ENCODE peak calls at places on chromosomes 16 and 17, in nine cellular contexts. M is effector memory CD4-positive, alpha-beta T cell; P is left ventricle myocardium inferior; S is transverse colon; B is heart left ventricle; T is tibial nerve; H is pancreas; R is CD8-positive, alpha-beta T cell; Q is endothelial cell of umbilical vein. O is an unnamed sample. For H3K4me1, the result is how much of the 10 kb centered on the place peaks cover.

GRCh38 chr16:28098171-28098958 is 34.9 kb upstream of the GSG1L start:
- DNase-seq in M (no peak), P (no peak), S (no peak), B (no peak), T (no peak), H (no peak), R (no peak), Q (no peak), O (no peak)

GRCh38 chr17:47279062-47279801 is 25.6 kb downstream of the ITGB3 start:
- DNase-seq in M (no peak), P (peak), S (peak), B (peak), T (peak), H (no peak), R (no peak), Q (peak), O (peak)

GRCh38 chr16:56269824-56270684 is 78.8 kb downstream of the GNAO1 start:
- DNase-seq in M (no peak), P (no peak), S (peak), B (peak), T (no peak), H (no peak), R (no peak), Q (no peak), O (peak)

GRCh38 chr16:5032748-5033167 is 977 bp downstream of the NAGPA start:
- DNase-seq in M (no peak), P (no peak), S (peak), B (no peak), T (no peak), H (no peak), R (no peak), Q (peak), O (no peak)

GRCh38 chr17:42165751-42166150 is 11.0 kb upstream of the RAB5C start:
- DNase-seq in M (no peak), P (no peak), S (no peak), B (no peak), T (no peak), H (no peak), R (no peak), Q (no peak), O (no peak)

GRCh38 chr17:36089888-36090836 is at the start of gene CCL3:
- DNase-seq in M (no peak), P (no peak), S (peak), B (peak), T (no peak), H (no peak), R (peak), Q (no peak), O (no peak)

GRCh38 chr17:14304876-14305636 is 4.2 kb downstream of the HS3ST3B1 start:
- DNase-seq in M (no peak), P (no peak), S (no peak), B (no peak), T (no peak), H (no peak), R (no peak), Q (no peak), O (no peak)

GRCh38 chr17:59392973-59393679 is 61.7 kb downstream of the YPEL2 start:
- DNase-seq in M (no peak), P (no peak), S (no peak), B (no peak), T (no peak), H (no peak), R (no peak), Q (no peak), O (no peak)

GRCh38 chr17:21211825-21212479 is 2.0 kb downstream of the TMEM11 start:
- DNase-seq in M (no peak), P (no peak), S (peak), B (no peak), T (no peak), H (no peak), R (no peak), Q (no peak), O (no peak)

GRCh38 chr17:75073618-75074047 is 14.1 kb upstream of the SLC16A5 start:
- DNase-seq in M (no peak), P (no peak), S (peak), B (no peak), T (no peak), H (no peak), R (no peak), Q (no peak), O (no peak)

GRCh38 chr17:82930924-82931695 is 91.3 kb upstream of the ZNF750 start:
- DNase-seq in M (no peak), P (peak), S (peak), B (no peak), T (no peak), H (peak), R (no peak), Q (no peak), O (no peak)

GRCh38 chr16:83530293-83530692 is 277.5 kb upstream of the HSBP1 start:
- DNase-seq in M (no peak), P (no peak), S (no peak), B (no peak), T (no peak), H (no peak), R (no peak), Q (no peak), O (no peak)

GRCh38 chr16:53881371-53881770 is 177.4 kb downstream of the FTO start:
- DNase-seq in M (no peak), P (no peak), S (no peak), B (no peak), T (no peak), H (peak), R (no peak), Q (no peak), O (no peak)

GRCh38 chr16:11670171-11671131 is 2.2 kb downstream of the SNN start:
- DNase-seq in M (no peak), P (no peak), S (no peak), B (no peak), T (no peak), H (peak), R (no peak), Q (no peak), O (no peak)

GRCh38 chr16:8798174-8798527 is 512 bp downstream of the PMM2 start:
- DNase-seq in M (no peak), P (no peak), S (no peak), B (no peak), T (no peak), H (no peak), R (no peak), Q (no peak), O (no peak)

DNA sequence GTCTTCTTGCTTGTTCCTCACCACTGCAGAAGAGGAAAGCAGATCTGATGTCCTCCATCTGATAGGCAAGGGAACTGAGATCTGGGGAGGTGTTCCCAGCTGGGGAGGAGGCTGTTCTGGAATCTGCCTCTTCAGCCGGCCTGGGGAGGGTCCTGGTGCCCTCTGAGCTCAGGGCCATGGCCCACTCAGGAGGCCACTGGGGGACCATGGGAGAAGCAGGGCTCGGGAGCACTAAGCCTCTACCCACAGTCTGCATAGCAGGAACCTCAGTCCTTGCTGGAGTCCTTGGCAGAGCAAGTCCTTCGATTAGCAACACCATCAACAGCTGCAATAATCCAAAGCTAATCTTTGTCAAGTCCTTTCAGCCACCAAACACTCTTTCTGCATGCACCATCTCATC is 74.3 kb upstream of the DNAJA2 start:
- DNase-seq in M (no peak), P (no peak), S (no peak), B (no peak), T (no peak), H (no peak), R (no peak), Q (no peak), O (no peak)
- H3K4me1 ChIP-seq in M (under half), P (under half), S (under half), B (under half), T (under half), H (under half), R (under half), Q (under half), O (under half)

DNA sequence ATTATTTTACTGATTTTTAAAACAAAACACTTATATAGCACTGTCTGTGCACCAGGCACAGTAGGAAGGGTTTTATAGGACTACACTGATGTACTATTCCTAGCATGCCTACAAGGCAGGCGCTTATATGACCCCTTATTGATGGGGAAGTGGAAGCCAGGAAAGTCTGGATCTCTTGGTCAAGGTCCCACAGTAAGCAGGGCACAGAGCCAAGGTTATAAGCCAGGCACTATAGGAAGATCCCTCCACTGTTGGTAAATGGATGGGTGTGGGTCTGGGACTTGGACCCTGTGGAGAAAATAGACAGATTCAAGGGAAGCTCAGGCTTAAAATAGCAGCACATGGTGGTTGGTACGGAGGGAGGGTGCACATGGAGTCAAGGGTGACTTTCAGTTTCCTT is 59.1 kb upstream of the PLCG2 start:
- DNase-seq in M (no peak), P (no peak), S (no peak), B (no peak), T (no peak), H (no peak), R (no peak), Q (no peak), O (no peak)
- H3K27ac ChIP-seq in M (no peak), P (no peak), S (peak), B (no peak), T (no peak), H (no peak), R (no peak), Q (no peak), O (no peak)

DNA sequence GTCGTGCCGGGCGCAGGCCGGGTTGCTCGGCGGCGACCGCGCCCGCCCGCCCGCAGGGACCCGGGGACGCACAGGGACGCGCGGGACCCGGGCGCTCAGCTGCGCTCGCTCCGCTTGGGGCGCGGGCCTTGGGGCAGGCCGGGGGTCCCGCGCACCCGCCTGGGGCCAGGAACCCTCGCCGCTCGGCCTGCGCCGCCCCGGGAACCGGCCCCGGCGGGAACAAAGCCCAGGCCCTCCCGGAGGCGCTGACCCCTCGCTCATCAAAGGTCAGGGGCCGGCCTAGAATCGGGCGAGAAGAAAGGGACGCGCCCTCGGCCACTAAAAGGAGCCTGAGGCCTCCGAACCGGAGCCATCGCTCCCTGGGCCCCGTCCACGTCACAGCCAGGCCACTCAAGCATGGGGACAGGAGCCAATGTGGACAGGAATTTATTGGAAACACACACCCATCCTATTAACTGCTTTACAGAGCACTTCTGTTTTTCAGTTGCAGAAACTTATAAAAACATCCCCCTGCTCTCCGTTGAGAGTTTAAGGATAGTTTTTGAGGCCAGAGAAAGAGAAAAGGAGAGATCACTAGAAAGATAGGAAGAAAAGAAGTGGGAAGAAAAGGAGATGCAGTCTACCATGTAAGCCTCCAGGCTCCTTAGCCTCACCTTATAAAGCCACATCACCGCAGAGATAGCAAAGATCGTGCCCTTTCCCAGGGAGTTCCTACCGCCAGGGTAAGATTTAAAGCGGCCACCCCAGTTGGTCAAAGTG is 543 bp upstream of the ZFHX3 start:
- DNase-seq in M (no peak), P (peak), S (peak), B (peak), T (peak), H (no peak), R (no peak), Q (peak), O (no peak)
- H3K4me1 ChIP-seq in M (under half), P (half or more), S (half or more), B (under half), T (half or more), H (half or more), R (under half), Q (under half), O (under half)

DNA sequence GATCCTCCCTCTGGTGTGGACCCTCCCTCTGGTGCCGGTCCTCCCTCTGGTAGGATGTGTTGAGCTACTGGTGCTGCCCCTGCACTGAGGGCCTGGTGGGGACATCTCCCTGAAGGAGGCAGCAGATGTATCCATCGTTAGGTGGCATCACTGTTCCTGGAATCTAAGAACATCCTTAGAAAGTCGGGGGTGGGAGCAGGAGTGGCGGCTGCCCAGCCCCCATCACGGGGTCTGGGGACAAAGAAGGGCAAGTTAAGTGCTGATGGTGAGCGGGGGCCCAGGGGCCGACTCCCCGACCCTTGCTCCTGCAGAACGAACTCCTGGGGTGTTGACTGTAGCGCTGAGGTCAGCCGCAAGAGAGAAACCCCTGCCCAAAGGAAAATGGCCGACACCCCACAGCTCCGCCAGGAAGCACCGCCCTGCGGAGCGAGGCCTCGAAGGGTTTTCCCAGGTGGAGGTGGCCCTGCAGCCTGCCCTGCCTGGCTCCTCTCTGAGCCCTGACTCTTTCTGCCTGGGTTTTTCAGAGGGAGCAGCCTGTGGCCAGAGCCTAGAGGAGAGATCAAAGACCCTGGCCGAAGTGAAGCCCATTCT is 5.5 kb downstream of the CTU2 start:
- DNase-seq in M (no peak), P (no peak), S (no peak), B (no peak), T (no peak), H (no peak), R (no peak), Q (no peak), O (no peak)
- H3K27ac ChIP-seq in M (no peak), P (no peak), S (no peak), B (no peak), T (no peak), H (no peak), R (no peak), Q (no peak), O (no peak)

DNA sequence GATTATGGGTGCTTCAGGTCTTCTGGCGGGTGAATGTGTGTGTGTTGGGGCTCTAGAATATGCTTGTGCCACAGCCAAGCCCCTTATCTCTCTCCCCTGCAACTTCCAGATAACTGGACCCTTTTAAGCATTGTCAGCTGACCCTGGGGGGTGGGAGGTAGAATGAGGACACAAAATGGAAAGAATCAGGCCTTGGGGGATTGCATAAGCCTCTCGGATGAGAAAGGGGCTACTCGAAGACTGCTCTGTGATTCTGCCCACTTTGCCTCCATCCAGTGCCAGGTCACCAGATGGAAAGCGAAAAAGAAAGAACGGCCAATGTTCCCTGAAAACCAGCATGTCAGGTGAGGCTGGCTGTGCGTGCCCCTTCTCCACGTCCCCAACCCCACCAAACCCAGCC is 13.8 kb downstream of the THRA start:
- DNase-seq in M (no peak), P (no peak), S (no peak), B (no peak), T (no peak), H (peak), R (no peak), Q (no peak), O (no peak)
- H3K4me1 ChIP-seq in M (under half), P (half or more), S (half or more), B (half or more), T (half or more), H (under half), R (under half), Q (under half), O (half or more)

GRCh38 chr17:43360739-43361498 is 37.9 kb upstream of the ARL4D start:
- DNase-seq in M (peak), P (peak), S (peak), B (peak), T (peak), H (peak), R (peak), Q (peak), O (peak)
- H3K27ac ChIP-seq in M (peak), P (peak), S (peak), B (peak), T (peak), H (peak), R (peak), Q (peak), O (peak)

GRCh38 chr16:340370-341091 is 12.0 kb downstream of the AXIN1 start:
- DNase-seq in M (no peak), P (no peak), S (no peak), B (no peak), T (no peak), H (no peak), R (no peak), Q (no peak), O (no peak)
- H3K4me1 ChIP-seq in M (under half), P (under half), S (under half), B (under half), T (under half), H (under half), R (half or more), Q (under half), O (under half)